ENCODE peak calls at places on chromosome 20, in ten cellular contexts. V is fibroblast of mammary gland, D is pancreas, M is tibial artery, Q is MM.1S, H is spleen, P is brain microvascular endothelial cell, A is epithelial cell of esophagus, N is GM12865, R is RWPE2. X is an unnamed sample.
A peak's percentile ranks its signal among the peaks of the same experiment; 100 is the strongest.

GRCh38 chr20:48457261-48458002 is 370.4 kb downstream of the PREX1 start:
- DNase-seq in H (no peak), R (peak; percentile 37), M (peak; percentile 25), Q (no peak), P (no peak), A (no peak), N (no peak), D (no peak), V (no peak), X (no peak)

GRCh38 chr20:55586626-55587025 is 418.7 kb downstream of the CBLN4 start:
- DNase-seq in R (no peak), N (no peak), M (no peak), V (no peak), A (no peak), H (no peak), D (no peak), Q (no peak), P (no peak), X (no peak)

GRCh38 chr20:44019638-44020335 is 105.1 kb downstream of the TOX2 start:
- DNase-seq in V (peak; percentile 74), D (no peak), M (no peak), A (peak; percentile 8), P (no peak), R (peak; percentile 66), H (no peak), N (peak; percentile 55), Q (peak; percentile 16), X (no peak)

GRCh38 chr20:25600632-25601031 is 15.3 kb upstream of the NINL start:
- DNase-seq in N (no peak), R (no peak), P (no peak), V (peak; percentile 33), A (no peak), D (no peak), M (no peak), H (peak; percentile 59), Q (no peak), X (no peak)

GRCh38 chr20:38201356-38201755 is 36.3 kb upstream of the TGM2 start:
- DNase-seq in Q (no peak), P (peak; percentile 84), N (no peak), H (peak; percentile 64), D (no peak), R (peak; percentile 99), M (no peak), V (peak; percentile 93), A (peak; percentile 91), X (no peak)

GRCh38 chr20:62898970-62899632 is 27.2 kb downstream of the DIDO1 start:
- DNase-seq in D (no peak), V (no peak), R (peak; percentile 76), P (no peak), M (peak; percentile 58), H (no peak), Q (peak; percentile 42), A (no peak), N (peak; percentile 45), X (no peak)

GRCh38 chr20:40632346-40632976 is 56.6 kb downstream of the MAFB start:
- DNase-seq in N (no peak), P (no peak), V (no peak), R (peak; percentile 24), A (peak; percentile 34), Q (no peak), H (no peak), M (no peak), D (no peak), X (no peak)

GRCh38 chr20:8790442-8791074 is 278.3 kb upstream of the PLCB4 start:
- DNase-seq in P (peak; percentile 61), M (no peak), N (peak; percentile 50), R (no peak), H (no peak), V (peak; percentile 62), Q (peak; percentile 61), A (peak; percentile 55), D (peak; percentile 46), X (no peak)

GRCh38 chr20:61025536-61025935 is 226.5 kb upstream of the CDH4 start:
- DNase-seq in H (no peak), Q (no peak), A (no peak), M (no peak), N (no peak), D (no peak), P (no peak), R (peak; percentile 38), V (no peak), X (no peak)

GRCh38 chr20:49647509-49647908 is 66.2 kb downstream of the B4GALT5 start:
- DNase-seq in A (peak; percentile 14), N (no peak), V (no peak), D (no peak), R (no peak), M (no peak), H (no peak), Q (no peak), P (no peak), X (no peak)

GRCh38 chr20:24779166-24779565 is 169.9 kb upstream of the CST7 start:
- DNase-seq in P (no peak), V (no peak), M (peak; percentile 39), R (peak; percentile 12), A (no peak), Q (no peak), D (no peak), N (no peak), H (peak; percentile 22), X (no peak)

GRCh38 chr20:35991142-35991771 is 22.9 kb downstream of the CNBD2 start:
- DNase-seq in P (peak; percentile 38), N (peak; percentile 31), A (peak; percentile 52), V (peak; percentile 32), D (peak; percentile 43), Q (peak; percentile 46), H (peak; percentile 46), M (no peak), R (no peak), X (no peak)
- TF ChIP-seq CTCF in P (peak; percentile 70), N (peak; percentile 38), A (peak; percentile 68), V (peak; percentile 58), D (no peak), Q (peak; percentile 41), H (no peak), M (peak; percentile 48), R (peak; percentile 89), X (peak; percentile 55)

DNA sequence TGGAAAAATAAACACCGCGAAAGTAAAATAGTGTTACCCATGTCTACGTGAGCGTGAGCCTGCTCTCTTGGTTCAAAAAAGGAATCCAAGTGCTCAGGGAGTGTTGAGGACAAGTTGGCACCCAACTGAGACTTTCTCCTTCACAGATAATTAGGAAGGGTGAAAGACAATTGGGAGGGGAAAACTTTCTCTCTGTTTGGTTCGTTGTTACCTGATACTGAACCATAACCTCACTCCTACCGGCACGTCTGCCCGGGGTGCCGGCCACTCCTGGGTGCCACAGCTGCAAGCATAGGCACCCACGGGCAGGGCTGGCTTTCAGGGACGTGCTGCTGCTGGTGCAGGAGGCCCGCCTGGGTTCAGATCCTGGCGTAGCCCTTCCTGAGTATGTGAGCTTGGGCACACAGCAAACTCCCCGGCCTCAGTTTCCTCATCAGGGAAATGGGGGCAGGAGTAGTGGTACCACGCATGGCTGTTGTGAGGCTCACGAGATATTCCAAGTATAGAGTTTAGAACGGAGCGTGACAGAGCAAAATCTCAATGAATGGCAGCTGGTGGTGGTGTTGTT is 38.2 kb upstream of the PMEPA1 start:
- DNase-seq in Q (no peak), R (peak; percentile 84), H (peak; percentile 69), V (no peak), D (no peak), N (no peak), M (peak; percentile 81), P (peak; percentile 4), A (no peak), X (no peak)
- H3K4me3 ChIP-seq in Q (no peak overlapping the region), R (no peak overlapping the region), H (no peak overlapping the region), V (no peak overlapping the region), D (no peak overlapping the region), N (no peak overlapping the region), M (peak overlapping the region; percentile 32), P (no peak overlapping the region), A (no peak overlapping the region), X (no peak overlapping the region)

GRCh38 chr20:5127204-5127858 is 523 bp downstream of the CDS2 start:
- DNase-seq in Q (peak; percentile 69), M (peak; percentile 78), D (peak; percentile 57), A (peak; percentile 55), V (peak; percentile 55), H (peak; percentile 91), N (peak; percentile 88), P (no peak), R (peak; percentile 67), X (peak; percentile 57)

GRCh38 chr20:5127859-5128409 is 1.1 kb downstream of the CDS2 start:
- DNase-seq in P (no peak), M (no peak), Q (no peak), A (no peak), R (no peak), V (no peak), N (peak; percentile 37), D (no peak), H (no peak), X (no peak)

GRCh38 chr20:5128886-5129285 is 2.1 kb downstream of the CDS2 start:
- DNase-seq in D (no peak), R (no peak), V (no peak), N (no peak), A (no peak), Q (no peak), M (no peak), P (no peak), H (no peak), X (no peak)

GRCh38 chr20:5122861-5123260 is 3.1 kb upstream of the PCNA start:
- DNase-seq in N (no peak), D (no peak), P (no peak), Q (no peak), R (no peak), A (no peak), H (no peak), M (no peak), V (no peak), X (no peak)

GRCh38 chr20:5126512-5127203 is at the start of gene CDS2:
- DNase-seq in V (peak; percentile 97), H (peak; percentile 100), M (peak; percentile 100), R (peak; percentile 99), Q (peak; percentile 99), A (peak; percentile 99), D (peak; percentile 100), N (peak; percentile 100), P (peak; percentile 99), X (peak; percentile 97)
- TF ChIP-seq CTCF in V (peak; percentile 40), H (peak; percentile 90), M (peak; percentile 64), R (peak; percentile 97), Q (peak; percentile 55), A (peak; percentile 46), D (peak; percentile 27), N (peak; percentile 52), P (peak; percentile 61), X (peak; percentile 38)

DNA sequence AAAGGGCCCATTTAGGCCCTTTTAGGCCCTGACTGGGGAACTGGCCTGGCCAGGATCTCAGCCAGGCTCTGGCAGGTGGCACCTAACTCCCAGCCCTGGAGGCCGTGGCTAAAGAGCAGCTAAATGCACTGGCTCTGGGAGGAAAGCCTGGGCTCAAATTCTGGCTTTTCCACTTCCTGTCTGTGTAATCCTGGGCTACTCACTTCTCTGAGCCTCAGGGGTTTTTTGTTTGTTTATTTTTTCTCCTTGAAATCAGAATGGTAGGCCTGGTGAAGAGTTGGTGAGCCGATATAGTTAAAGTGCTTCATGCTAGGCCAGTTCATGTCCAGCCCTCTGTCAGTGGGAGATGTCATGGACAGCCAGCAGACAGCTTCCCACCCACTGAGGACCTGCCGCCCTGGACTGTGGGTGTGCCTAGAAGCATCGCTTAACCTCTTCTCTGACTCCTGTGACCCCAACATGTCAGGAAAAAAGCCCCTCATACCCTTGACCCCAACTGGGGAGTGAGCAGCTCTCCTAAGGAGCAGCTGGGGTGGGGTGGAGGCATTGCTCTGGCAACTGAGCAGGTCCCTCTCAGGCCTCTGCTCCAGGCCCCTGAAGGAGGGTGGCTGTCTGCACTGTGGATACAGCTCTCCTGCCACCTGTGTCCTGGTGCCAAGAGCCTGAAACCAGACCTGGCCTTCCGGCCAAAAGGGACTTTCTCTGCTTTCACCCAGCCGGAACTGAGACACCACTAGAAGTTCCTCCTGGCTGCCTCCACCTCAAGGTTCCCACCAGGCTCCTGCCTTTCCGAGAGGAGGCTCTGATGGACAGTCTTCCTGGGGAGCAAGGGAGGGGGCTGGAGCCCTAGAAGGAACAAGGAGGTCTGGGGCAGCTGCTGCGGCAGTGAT is 57.2 kb upstream of the MYL9 start:
- DNase-seq in H (no peak), M (no peak), P (no peak), A (peak; percentile 53), Q (no peak), N (peak; percentile 71), D (no peak), V (no peak), R (no peak), X (no peak)
- H3K4me3 ChIP-seq in H (no peak overlapping the region), M (no peak overlapping the region), P (no peak overlapping the region), A (no peak overlapping the region), Q (no peak overlapping the region), N (no peak overlapping the region), D (no peak overlapping the region), V (no peak overlapping the region), R (no peak overlapping the region), X (no peak overlapping the region)